ENCODE peak calls at places on chromosomes 4 and X, in ten cellular contexts. One of them, this sample, is unnamed.

GRCh38 chr4:76156635-76157034 is 8.4 kb upstream of the NUP54 start:
- DNase-seq in GM12891: no peak
- DNase-seq in Peyer's patch: no peak
- DNase-seq in erythroblast: peak
- DNase-seq in adrenal gland: no peak
- DNase-seq in testis: no peak
- DNase-seq in K562: peak
- DNase-seq in right lobe of liver: no peak
- DNase-seq in suprapubic skin: no peak
- DNase-seq in esophagus squamous epithelium: no peak
- DNase-seq in this sample: no peak

GRCh38 chr4:123397276-123398150 is 918 bp downstream of the SPRY1 start:
- DNase-seq in adrenal gland: peak
- DNase-seq in esophagus squamous epithelium: no peak
- DNase-seq in K562: peak
- DNase-seq in GM12891: no peak
- DNase-seq in right lobe of liver: peak
- DNase-seq in erythroblast: peak
- DNase-seq in Peyer's patch: peak
- DNase-seq in testis: peak
- DNase-seq in suprapubic skin: peak
- DNase-seq in this sample: no peak

GRCh38 chrX:39398973-39399268 is 597.7 kb downstream of the MID1IP1 start:
- DNase-seq in K562: no peak
- DNase-seq in GM12891: no peak
- DNase-seq in testis: no peak
- DNase-seq in suprapubic skin: no peak
- DNase-seq in adrenal gland: no peak
- DNase-seq in right lobe of liver: no peak
- DNase-seq in erythroblast: no peak
- DNase-seq in esophagus squamous epithelium: no peak
- DNase-seq in Peyer's patch: no peak
- DNase-seq in this sample: no peak

GRCh38 chrX:143304518-143304917 is 212.8 kb downstream of the SPANXN3 start:
- DNase-seq in esophagus squamous epithelium: no peak
- DNase-seq in right lobe of liver: no peak
- DNase-seq in Peyer's patch: no peak
- DNase-seq in suprapubic skin: no peak
- DNase-seq in adrenal gland: no peak
- DNase-seq in testis: no peak
- DNase-seq in erythroblast: no peak
- DNase-seq in K562: no peak
- DNase-seq in GM12891: no peak
- DNase-seq in this sample: no peak

GRCh38 chr4:7190668-7191545 is 1.4 kb upstream of the SORCS2 start:
- DNase-seq in suprapubic skin: peak
- DNase-seq in testis: peak
- DNase-seq in GM12891: no peak
- DNase-seq in K562: no peak
- DNase-seq in right lobe of liver: no peak
- DNase-seq in adrenal gland: no peak
- DNase-seq in esophagus squamous epithelium: no peak
- DNase-seq in Peyer's patch: no peak
- DNase-seq in erythroblast: no peak
- DNase-seq in this sample: no peak

GRCh38 chrX:30935985-30936384 is 46.9 kb upstream of the TAB3 start:
- DNase-seq in suprapubic skin: no peak
- DNase-seq in erythroblast: peak
- DNase-seq in testis: peak
- DNase-seq in right lobe of liver: peak
- DNase-seq in K562: peak
- DNase-seq in GM12891: no peak
- DNase-seq in adrenal gland: peak
- DNase-seq in esophagus squamous epithelium: no peak
- DNase-seq in Peyer's patch: no peak
- DNase-seq in this sample: no peak

GRCh38 chr4:108540536-108540935 is 79.8 kb upstream of the RPL34 start:
- DNase-seq in right lobe of liver: no peak
- DNase-seq in esophagus squamous epithelium: no peak
- DNase-seq in K562: no peak
- DNase-seq in adrenal gland: no peak
- DNase-seq in suprapubic skin: no peak
- DNase-seq in GM12891: no peak
- DNase-seq in erythroblast: no peak
- DNase-seq in Peyer's patch: no peak
- DNase-seq in testis: no peak
- DNase-seq in this sample: no peak

GRCh38 chrX:118627084-118627758 is 100.2 kb upstream of the IL13RA1 start:
- DNase-seq in GM12891: no peak
- DNase-seq in testis: no peak
- DNase-seq in right lobe of liver: no peak
- DNase-seq in esophagus squamous epithelium: no peak
- DNase-seq in suprapubic skin: no peak
- DNase-seq in K562: peak
- DNase-seq in erythroblast: no peak
- DNase-seq in Peyer's patch: no peak
- DNase-seq in adrenal gland: no peak
- DNase-seq in this sample: no peak

GRCh38 chr4:165757426-165757825 is 115.6 kb upstream of the TLL1 start:
- DNase-seq in right lobe of liver: no peak
- DNase-seq in erythroblast: no peak
- DNase-seq in K562: no peak
- DNase-seq in suprapubic skin: no peak
- DNase-seq in testis: no peak
- DNase-seq in adrenal gland: no peak
- DNase-seq in Peyer's patch: no peak
- DNase-seq in esophagus squamous epithelium: no peak
- DNase-seq in GM12891: no peak
- DNase-seq in this sample: no peak

GRCh38 chrX:53048169-53049126 is at the start of gene GPR173:
- DNase-seq in Peyer's patch: no peak
- DNase-seq in GM12891: no peak
- DNase-seq in suprapubic skin: no peak
- DNase-seq in adrenal gland: peak
- DNase-seq in right lobe of liver: no peak
- DNase-seq in testis: peak
- DNase-seq in K562: no peak
- DNase-seq in esophagus squamous epithelium: no peak
- DNase-seq in erythroblast: no peak
- DNase-seq in this sample: peak

GRCh38 chr4:137623013-137623412 is 90.7 kb upstream of the PCDH18 start:
- DNase-seq in GM12891: no peak
- DNase-seq in testis: no peak
- DNase-seq in right lobe of liver: no peak
- DNase-seq in K562: no peak
- DNase-seq in Peyer's patch: no peak
- DNase-seq in suprapubic skin: no peak
- DNase-seq in erythroblast: no peak
- DNase-seq in esophagus squamous epithelium: no peak
- DNase-seq in adrenal gland: no peak
- DNase-seq in this sample: no peak

DNA sequence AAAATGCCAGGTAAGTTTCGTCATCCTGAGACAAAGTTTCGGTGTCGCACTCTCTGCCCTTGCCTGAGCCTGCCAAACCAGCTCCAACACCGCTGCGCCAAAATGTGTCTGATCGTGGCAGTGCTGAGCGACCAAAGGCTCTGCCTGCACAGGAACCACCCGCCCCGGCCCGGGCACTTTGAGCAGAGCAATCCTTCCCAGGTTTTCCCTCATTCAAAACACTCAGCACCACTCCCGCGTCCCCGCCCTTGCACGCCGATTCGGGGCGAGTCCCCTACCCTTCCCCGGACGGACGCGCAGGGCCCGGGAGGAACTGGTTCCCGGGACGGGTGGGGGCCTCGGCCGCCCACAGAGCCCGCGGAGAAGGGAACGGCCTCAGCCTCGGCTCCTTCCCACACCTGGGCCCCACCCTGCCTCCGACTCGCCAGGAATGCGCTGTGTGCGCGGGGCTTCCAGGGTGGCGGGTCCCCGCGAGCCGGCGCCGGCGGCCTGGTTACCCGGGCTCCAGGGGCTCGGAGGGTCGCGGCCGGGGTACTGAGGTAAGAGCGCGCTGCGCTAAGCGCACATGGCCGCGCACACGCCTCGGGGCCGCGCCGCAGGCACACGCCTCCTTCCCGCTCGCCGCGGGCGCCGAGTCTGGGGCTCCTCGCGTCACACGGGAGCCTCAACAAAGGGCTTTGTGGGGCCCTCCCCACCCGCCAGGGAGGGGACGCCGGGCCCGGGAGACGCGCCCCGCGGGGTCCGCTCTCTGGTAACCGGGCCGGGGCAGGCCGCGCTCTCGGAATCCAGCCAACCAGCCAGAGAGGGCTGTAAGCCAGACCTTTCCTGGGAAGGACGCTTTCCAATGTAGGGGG is at the start of gene C4orf36:
- DNase-seq in erythroblast: peak
- DNase-seq in suprapubic skin: peak
- DNase-seq in testis: peak
- DNase-seq in Peyer's patch: peak
- DNase-seq in adrenal gland: peak
- DNase-seq in K562: peak
- DNase-seq in esophagus squamous epithelium: peak
- DNase-seq in right lobe of liver: peak
- DNase-seq in GM12891: peak
- DNase-seq in this sample: peak
- TF ChIP-seq POLR2A in erythroblast: no peak
- TF ChIP-seq POLR2A in suprapubic skin: no peak
- TF ChIP-seq POLR2A in testis: no peak
- TF ChIP-seq POLR2A in Peyer's patch: no peak
- TF ChIP-seq POLR2A in adrenal gland: no peak
- TF ChIP-seq POLR2A in K562: no peak
- TF ChIP-seq POLR2A in esophagus squamous epithelium: no peak
- TF ChIP-seq POLR2A in right lobe of liver: peak
- TF ChIP-seq POLR2A in GM12891: no peak
- TF ChIP-seq POLR2A in this sample: no peak

DNA sequence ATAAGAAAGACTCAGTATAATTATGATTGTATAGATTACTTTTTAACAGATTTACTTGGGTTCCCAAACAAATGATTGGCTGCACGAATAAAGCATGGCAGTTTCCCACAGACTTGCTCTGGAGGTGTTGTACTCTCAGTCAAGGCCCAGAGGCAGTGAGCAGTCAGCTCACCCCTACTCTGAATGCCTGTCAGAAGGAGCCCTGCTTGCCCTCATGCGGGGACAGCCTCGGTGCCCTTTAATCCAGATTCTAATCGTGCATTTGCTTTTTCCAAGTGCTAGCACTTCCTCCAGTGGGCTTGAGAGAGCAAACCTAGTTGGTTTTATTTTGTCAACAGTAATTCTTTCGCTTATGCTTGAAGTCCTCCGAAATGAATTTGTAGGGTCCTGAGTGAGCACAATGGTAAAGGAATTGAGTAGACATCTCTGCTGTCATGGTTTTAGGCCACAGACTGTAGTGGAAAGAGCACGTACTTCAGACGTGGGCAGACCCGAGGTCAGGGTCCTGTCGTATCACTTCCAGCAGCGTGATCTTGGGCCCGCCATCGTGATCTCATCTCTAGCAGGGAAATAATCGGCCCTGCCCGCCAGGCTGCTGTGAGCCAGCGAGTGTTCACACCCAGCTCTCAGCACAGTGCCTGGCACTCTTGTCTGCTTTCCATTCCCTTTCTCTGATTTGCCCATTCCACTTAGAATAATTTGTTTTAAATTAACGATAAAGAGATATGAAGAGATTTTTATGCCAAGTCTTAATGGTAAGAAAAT is 48.3 kb downstream of the GRK4 start:
- DNase-seq in Peyer's patch: no peak
- DNase-seq in K562: no peak
- DNase-seq in GM12891: no peak
- DNase-seq in erythroblast: no peak
- DNase-seq in right lobe of liver: no peak
- DNase-seq in testis: no peak
- DNase-seq in suprapubic skin: peak
- DNase-seq in esophagus squamous epithelium: no peak
- DNase-seq in adrenal gland: no peak
- DNase-seq in this sample: no peak
- TF ChIP-seq POLR2A in Peyer's patch: no peak
- TF ChIP-seq POLR2A in K562: no peak
- TF ChIP-seq POLR2A in GM12891: no peak
- TF ChIP-seq POLR2A in erythroblast: no peak
- TF ChIP-seq POLR2A in right lobe of liver: no peak
- TF ChIP-seq POLR2A in testis: no peak
- TF ChIP-seq POLR2A in suprapubic skin: no peak
- TF ChIP-seq POLR2A in esophagus squamous epithelium: no peak
- TF ChIP-seq POLR2A in adrenal gland: no peak
- TF ChIP-seq POLR2A in this sample: no peak

GRCh38 chr4:95835672-95836071 is 4.2 kb upstream of the PDHA2 start:
- DNase-seq in adrenal gland: no peak
- DNase-seq in erythroblast: peak
- DNase-seq in suprapubic skin: no peak
- DNase-seq in esophagus squamous epithelium: no peak
- DNase-seq in GM12891: no peak
- DNase-seq in right lobe of liver: no peak
- DNase-seq in K562: peak
- DNase-seq in testis: no peak
- DNase-seq in Peyer's patch: no peak
- DNase-seq in this sample: no peak

GRCh38 chr4:95838192-95838591 is 1.7 kb upstream of the PDHA2 start:
- DNase-seq in adrenal gland: no peak
- DNase-seq in right lobe of liver: no peak
- DNase-seq in erythroblast: no peak
- DNase-seq in GM12891: no peak
- DNase-seq in Peyer's patch: no peak
- DNase-seq in esophagus squamous epithelium: no peak
- DNase-seq in testis: no peak
- DNase-seq in K562: no peak
- DNase-seq in suprapubic skin: no peak
- DNase-seq in this sample: no peak

DNA sequence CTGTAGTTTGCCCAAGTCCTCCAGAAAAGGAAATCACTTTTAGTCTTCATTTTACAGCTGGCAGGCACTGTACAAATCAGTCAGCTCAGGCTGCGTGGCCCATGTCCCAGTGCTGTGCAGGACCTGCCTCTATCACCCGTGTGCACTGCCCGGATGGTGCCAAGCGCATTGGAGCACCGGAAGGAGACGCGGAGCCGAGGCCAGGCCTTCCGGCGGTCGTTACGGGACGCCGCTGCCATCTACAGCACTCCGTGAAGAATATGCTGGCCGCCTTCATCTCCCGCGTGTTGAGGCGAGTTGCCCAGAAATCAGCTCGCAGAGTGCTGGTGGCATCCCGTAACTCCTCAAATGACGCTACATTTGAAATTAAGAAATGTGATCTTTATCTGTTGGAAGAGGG is at the start of gene PDHA2:
- DNase-seq in K562: no peak
- DNase-seq in erythroblast: no peak
- DNase-seq in adrenal gland: no peak
- DNase-seq in Peyer's patch: no peak
- DNase-seq in esophagus squamous epithelium: no peak
- DNase-seq in GM12891: no peak
- DNase-seq in suprapubic skin: peak
- DNase-seq in testis: peak
- DNase-seq in right lobe of liver: no peak
- DNase-seq in this sample: no peak
- TF ChIP-seq POLR2A in K562: no peak
- TF ChIP-seq POLR2A in erythroblast: no peak
- TF ChIP-seq POLR2A in adrenal gland: no peak
- TF ChIP-seq POLR2A in Peyer's patch: no peak
- TF ChIP-seq POLR2A in esophagus squamous epithelium: no peak
- TF ChIP-seq POLR2A in GM12891: no peak
- TF ChIP-seq POLR2A in suprapubic skin: no peak
- TF ChIP-seq POLR2A in testis: no peak
- TF ChIP-seq POLR2A in right lobe of liver: no peak
- TF ChIP-seq POLR2A in this sample: no peak

GRCh38 chr4:183098723-183099536 is at the start of gene WWC2:
- DNase-seq in adrenal gland: peak
- DNase-seq in erythroblast: peak
- DNase-seq in right lobe of liver: peak
- DNase-seq in esophagus squamous epithelium: peak
- DNase-seq in Peyer's patch: peak
- DNase-seq in K562: peak
- DNase-seq in suprapubic skin: peak
- DNase-seq in testis: peak
- DNase-seq in GM12891: peak
- DNase-seq in this sample: peak
- TF ChIP-seq POLR2A in adrenal gland: peak
- TF ChIP-seq POLR2A in erythroblast: peak
- TF ChIP-seq POLR2A in right lobe of liver: peak
- TF ChIP-seq POLR2A in esophagus squamous epithelium: peak
- TF ChIP-seq POLR2A in Peyer's patch: peak
- TF ChIP-seq POLR2A in K562: peak
- TF ChIP-seq POLR2A in suprapubic skin: no peak
- TF ChIP-seq POLR2A in testis: peak
- TF ChIP-seq POLR2A in GM12891: no peak
- TF ChIP-seq POLR2A in this sample: peak

This sample was measured in H54.